ENCODE peak calls at places on chromosome 7, in seven cellular contexts. One of them, this sample, is unnamed. For H3K9me3 and H3K4me1, the result is how much of the 10 kb centered on the place peaks cover.

GRCh38 chr7:31114593-31115343 is 62.7 kb downstream of the ADCYAP1R1 start:
- DNase-seq in stomach: no peak
- DNase-seq in right cardiac atrium: no peak
- DNase-seq in A549: peak
- DNase-seq in transverse colon: no peak
- DNase-seq in CD8-positive, alpha-beta T cell: no peak
- DNase-seq in psoas muscle: no peak
- DNase-seq in this sample: no peak

GRCh38 chr7:131110294-131111080 is 217.2 kb upstream of the MKLN1 start:
- DNase-seq in stomach: no peak
- DNase-seq in transverse colon: peak
- DNase-seq in right cardiac atrium: peak
- DNase-seq in psoas muscle: no peak
- DNase-seq in A549: peak
- DNase-seq in CD8-positive, alpha-beta T cell: no peak
- DNase-seq in this sample: no peak

GRCh38 chr7:12888727-12889126 is 201.3 kb downstream of the ARL4A start:
- DNase-seq in CD8-positive, alpha-beta T cell: no peak
- DNase-seq in right cardiac atrium: no peak
- DNase-seq in stomach: no peak
- DNase-seq in A549: no peak
- DNase-seq in psoas muscle: no peak
- DNase-seq in transverse colon: no peak
- DNase-seq in this sample: no peak

GRCh38 chr7:6576024-6576866 is 1.0 kb upstream of the ZDHHC4 start:
- DNase-seq in A549: no peak
- DNase-seq in stomach: no peak
- DNase-seq in right cardiac atrium: no peak
- DNase-seq in transverse colon: no peak
- DNase-seq in CD8-positive, alpha-beta T cell: peak
- DNase-seq in psoas muscle: no peak
- DNase-seq in this sample: no peak

GRCh38 chr7:75870557-75870956 is 8.3 kb upstream of the RHBDD2 start:
- DNase-seq in transverse colon: no peak
- DNase-seq in A549: no peak
- DNase-seq in right cardiac atrium: no peak
- DNase-seq in stomach: no peak
- DNase-seq in psoas muscle: no peak
- DNase-seq in CD8-positive, alpha-beta T cell: no peak
- DNase-seq in this sample: no peak

GRCh38 chr7:35695628-35695888 is 623 bp upstream of the HERPUD2 start:
- DNase-seq in CD8-positive, alpha-beta T cell: no peak
- DNase-seq in A549: peak
- DNase-seq in right cardiac atrium: no peak
- DNase-seq in psoas muscle: no peak
- DNase-seq in stomach: no peak
- DNase-seq in transverse colon: no peak
- DNase-seq in this sample: no peak

GRCh38 chr7:11327633-11328032 is 354.0 kb downstream of the PHF14 start:
- DNase-seq in stomach: no peak
- DNase-seq in transverse colon: no peak
- DNase-seq in psoas muscle: no peak
- DNase-seq in A549: no peak
- DNase-seq in CD8-positive, alpha-beta T cell: no peak
- DNase-seq in right cardiac atrium: no peak
- DNase-seq in this sample: no peak

GRCh38 chr7:90216771-90217170 is 5.2 kb downstream of the STEAP2 start:
- DNase-seq in CD8-positive, alpha-beta T cell: no peak
- DNase-seq in transverse colon: no peak
- DNase-seq in A549: no peak
- DNase-seq in psoas muscle: no peak
- DNase-seq in stomach: peak
- DNase-seq in right cardiac atrium: no peak
- DNase-seq in this sample: no peak

GRCh38 chr7:105674200-105675030 is 93.1 kb upstream of the EFCAB10 start:
- DNase-seq in psoas muscle: no peak
- DNase-seq in transverse colon: no peak
- DNase-seq in right cardiac atrium: no peak
- DNase-seq in stomach: no peak
- DNase-seq in A549: no peak
- DNase-seq in CD8-positive, alpha-beta T cell: no peak
- DNase-seq in this sample: no peak

GRCh38 chr7:117682681-117683385 is 190.4 kb downstream of the CTTNBP2 start:
- DNase-seq in psoas muscle: no peak
- DNase-seq in transverse colon: peak
- DNase-seq in stomach: no peak
- DNase-seq in A549: peak
- DNase-seq in right cardiac atrium: no peak
- DNase-seq in CD8-positive, alpha-beta T cell: no peak
- DNase-seq in this sample: no peak

GRCh38 chr7:44100458-44101303 is 3.5 kb upstream of the AEBP1 start:
- DNase-seq in psoas muscle: no peak
- DNase-seq in transverse colon: peak
- DNase-seq in A549: no peak
- DNase-seq in CD8-positive, alpha-beta T cell: no peak
- DNase-seq in stomach: no peak
- DNase-seq in right cardiac atrium: peak
- DNase-seq in this sample: no peak

GRCh38 chr7:100895956-100896742 is 461 bp upstream of the ACHE start:
- DNase-seq in stomach: peak
- DNase-seq in A549: peak
- DNase-seq in CD8-positive, alpha-beta T cell: peak
- DNase-seq in psoas muscle: peak
- DNase-seq in right cardiac atrium: peak
- DNase-seq in transverse colon: peak
- DNase-seq in this sample: no peak

DNA sequence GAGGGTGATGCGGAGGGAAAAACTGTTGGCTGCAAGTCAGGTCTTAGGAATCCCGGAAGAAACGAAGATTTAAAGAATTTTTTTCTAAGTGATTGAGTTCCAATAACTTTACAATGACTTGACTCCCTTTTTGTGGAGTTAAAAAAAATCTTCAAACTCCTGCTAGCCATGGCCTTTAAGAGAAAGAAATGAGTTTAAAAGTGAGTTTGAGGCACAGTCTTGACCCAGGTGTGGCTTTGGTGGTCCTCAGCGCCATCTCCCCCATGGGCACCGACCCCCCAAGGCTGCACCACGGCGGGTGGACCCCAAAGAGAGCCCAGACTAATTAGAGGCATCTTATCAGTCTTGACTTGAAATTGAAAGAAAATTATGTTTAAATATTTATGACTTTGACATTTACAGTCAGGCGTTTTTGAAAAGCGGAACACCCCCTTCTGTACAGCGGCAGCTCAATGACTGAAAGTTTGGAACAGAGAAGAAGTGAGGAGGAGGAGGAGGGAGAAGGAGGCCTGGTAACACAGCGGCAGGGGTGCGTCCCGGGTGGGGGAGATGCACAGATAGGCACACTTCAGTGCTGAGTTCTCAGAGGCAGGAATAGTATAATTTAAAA is 349.6 kb downstream of the DNAJB6 start:
- DNase-seq in transverse colon: no peak
- DNase-seq in stomach: no peak
- DNase-seq in right cardiac atrium: no peak
- DNase-seq in psoas muscle: no peak
- DNase-seq in CD8-positive, alpha-beta T cell: no peak
- DNase-seq in A549: no peak
- DNase-seq in this sample: no peak
- H3K9me3 ChIP-seq in transverse colon: under half
- H3K9me3 ChIP-seq in stomach: under half
- H3K9me3 ChIP-seq in right cardiac atrium: under half
- H3K9me3 ChIP-seq in psoas muscle: under half
- H3K9me3 ChIP-seq in CD8-positive, alpha-beta T cell: under half
- H3K9me3 ChIP-seq in A549: under half
- H3K9me3 ChIP-seq in this sample: under half

DNA sequence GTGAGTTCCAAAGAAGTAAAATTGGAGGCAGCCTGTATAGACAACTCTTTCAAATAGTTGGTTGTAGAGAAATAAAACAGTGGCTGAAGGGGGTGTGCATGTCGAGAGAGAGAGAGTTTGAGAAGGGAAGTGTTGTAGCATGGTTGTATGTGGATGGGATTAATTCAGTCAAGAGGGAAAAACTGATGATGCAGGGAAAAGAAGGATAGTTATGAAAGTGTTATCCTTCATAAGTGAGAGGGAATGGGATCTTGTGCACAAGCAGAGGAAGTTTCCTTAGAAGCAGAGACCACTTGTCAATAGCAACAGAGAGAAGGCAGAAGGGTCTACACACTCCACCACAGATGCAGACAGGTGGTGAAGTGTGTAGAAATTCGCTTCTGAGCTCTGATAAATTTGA is 30.0 kb upstream of the BPGM start:
- DNase-seq in right cardiac atrium: no peak
- DNase-seq in A549: no peak
- DNase-seq in stomach: no peak
- DNase-seq in psoas muscle: no peak
- DNase-seq in CD8-positive, alpha-beta T cell: no peak
- DNase-seq in transverse colon: no peak
- DNase-seq in this sample: no peak
- H3K4me1 ChIP-seq in right cardiac atrium: under half
- H3K4me1 ChIP-seq in A549: under half
- H3K4me1 ChIP-seq in stomach: under half
- H3K4me1 ChIP-seq in psoas muscle: under half
- H3K4me1 ChIP-seq in CD8-positive, alpha-beta T cell: under half
- H3K4me1 ChIP-seq in transverse colon: under half
- H3K4me1 ChIP-seq in this sample: under half

GRCh38 chr7:27146491-27147210 is 923 bp downstream of the HOXA6 start:
- DNase-seq in right cardiac atrium: no peak
- DNase-seq in stomach: no peak
- DNase-seq in psoas muscle: no peak
- DNase-seq in transverse colon: peak
- DNase-seq in A549: no peak
- DNase-seq in CD8-positive, alpha-beta T cell: no peak
- DNase-seq in this sample: no peak

GRCh38 chr7:27149817-27150567 is 2.4 kb downstream of the HOXA3 start:
- DNase-seq in CD8-positive, alpha-beta T cell: no peak
- DNase-seq in psoas muscle: no peak
- DNase-seq in transverse colon: peak
- DNase-seq in right cardiac atrium: no peak
- DNase-seq in stomach: no peak
- DNase-seq in A549: no peak
- DNase-seq in this sample: no peak

GRCh38 chr7:27148776-27149641 is 1.4 kb upstream of the HOXA6 start:
- DNase-seq in psoas muscle: no peak
- DNase-seq in right cardiac atrium: no peak
- DNase-seq in A549: no peak
- DNase-seq in CD8-positive, alpha-beta T cell: no peak
- DNase-seq in transverse colon: peak
- DNase-seq in stomach: no peak
- DNase-seq in this sample: no peak

GRCh38 chr7:27147211-27148030 is at the start of gene HOXA6:
- DNase-seq in transverse colon: peak
- DNase-seq in right cardiac atrium: peak
- DNase-seq in psoas muscle: peak
- DNase-seq in stomach: peak
- DNase-seq in A549: no peak
- DNase-seq in CD8-positive, alpha-beta T cell: no peak
- DNase-seq in this sample: no peak

DNA sequence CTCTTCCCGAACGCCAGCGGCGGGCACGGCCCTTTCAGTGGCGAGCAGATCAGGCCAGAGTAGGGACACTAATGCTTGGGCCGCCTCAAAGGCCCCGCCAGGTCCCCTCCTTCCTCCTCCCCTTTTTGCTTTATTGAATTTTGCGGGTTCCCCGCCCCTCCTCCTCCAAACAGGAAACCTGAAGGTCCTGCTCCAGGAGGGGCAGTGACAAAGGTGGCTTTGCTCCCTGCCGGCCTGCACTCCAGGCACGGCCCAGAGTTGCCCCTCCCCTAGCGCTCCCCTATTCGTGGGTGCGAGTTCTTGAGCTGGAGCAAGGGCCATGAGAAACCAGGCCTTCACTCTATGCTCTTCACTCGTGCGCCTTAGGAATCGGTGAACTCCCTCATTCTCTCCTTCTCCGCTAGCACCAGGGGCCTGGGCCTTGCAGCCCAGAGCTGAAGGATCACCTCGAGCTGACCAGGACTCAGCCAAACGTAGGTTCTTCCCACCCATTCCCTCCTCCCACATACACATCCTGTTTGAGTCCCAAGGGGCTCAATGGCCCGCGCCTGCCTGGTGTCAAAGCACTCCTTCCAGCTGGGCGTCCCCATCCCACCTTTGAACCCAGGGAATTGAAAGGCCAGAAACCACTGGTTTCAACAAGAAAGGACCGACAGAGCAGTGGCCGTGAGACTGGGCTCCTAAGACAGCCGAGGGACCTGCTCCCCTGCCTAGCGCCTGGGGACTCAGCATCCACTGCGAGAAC is 629 bp upstream of the HOXA6 start:
- DNase-seq in right cardiac atrium: no peak
- DNase-seq in CD8-positive, alpha-beta T cell: no peak
- DNase-seq in transverse colon: peak
- DNase-seq in stomach: no peak
- DNase-seq in psoas muscle: peak
- DNase-seq in A549: no peak
- DNase-seq in this sample: no peak
- H3K9me3 ChIP-seq in right cardiac atrium: under half
- H3K9me3 ChIP-seq in CD8-positive, alpha-beta T cell: under half
- H3K9me3 ChIP-seq in transverse colon: under half
- H3K9me3 ChIP-seq in stomach: under half
- H3K9me3 ChIP-seq in psoas muscle: under half
- H3K9me3 ChIP-seq in A549: under half
- H3K9me3 ChIP-seq in this sample: under half

GRCh38 chr7:150374472-150374871 is 4.7 kb upstream of the ZNF775 start:
- DNase-seq in A549: no peak
- DNase-seq in stomach: no peak
- DNase-seq in CD8-positive, alpha-beta T cell: no peak
- DNase-seq in psoas muscle: no peak
- DNase-seq in transverse colon: no peak
- DNase-seq in right cardiac atrium: no peak
- DNase-seq in this sample: no peak

GRCh38 chr7:150372271-150373048 is 3.8 kb downstream of the REPIN1 start:
- DNase-seq in psoas muscle: no peak
- DNase-seq in right cardiac atrium: no peak
- DNase-seq in CD8-positive, alpha-beta T cell: no peak
- DNase-seq in transverse colon: peak
- DNase-seq in stomach: no peak
- DNase-seq in A549: no peak
- DNase-seq in this sample: no peak

GRCh38 chr7:150373049-150373801 is 4.6 kb downstream of the REPIN1 start:
- DNase-seq in stomach: peak
- DNase-seq in transverse colon: peak
- DNase-seq in CD8-positive, alpha-beta T cell: no peak
- DNase-seq in A549: no peak
- DNase-seq in psoas muscle: no peak
- DNase-seq in right cardiac atrium: no peak
- DNase-seq in this sample: no peak

GRCh38 chr7:150375662-150376521 is 3.2 kb upstream of the ZNF775 start:
- DNase-seq in stomach: no peak
- DNase-seq in psoas muscle: no peak
- DNase-seq in A549: no peak
- DNase-seq in right cardiac atrium: no peak
- DNase-seq in CD8-positive, alpha-beta T cell: peak
- DNase-seq in transverse colon: peak
- DNase-seq in this sample: no peak

DNA sequence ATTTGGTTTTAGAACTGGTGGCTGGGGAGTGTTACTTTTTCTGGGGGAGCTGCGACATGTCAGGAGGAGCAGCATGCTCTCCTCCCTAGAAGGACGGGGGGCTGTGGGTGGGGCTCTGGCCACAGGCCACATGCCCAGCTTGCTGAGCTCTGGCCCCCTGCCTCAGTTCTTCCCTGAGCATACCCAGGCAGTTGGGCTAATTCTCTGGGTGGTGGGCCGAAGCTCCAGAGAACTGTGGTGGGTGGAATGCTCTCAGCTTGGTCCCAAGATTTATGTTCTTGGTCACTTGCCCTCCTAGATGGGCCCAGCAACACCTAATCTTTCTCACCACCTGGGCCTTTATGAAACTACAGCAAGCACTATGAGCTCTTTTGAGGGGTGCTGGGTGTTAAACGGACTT is 5.1 kb upstream of the ZNF775 start:
- DNase-seq in CD8-positive, alpha-beta T cell: no peak
- DNase-seq in A549: no peak
- DNase-seq in right cardiac atrium: no peak
- DNase-seq in psoas muscle: no peak
- DNase-seq in transverse colon: no peak
- DNase-seq in stomach: no peak
- DNase-seq in this sample: no peak
- H3K4me1 ChIP-seq in CD8-positive, alpha-beta T cell: under half
- H3K4me1 ChIP-seq in A549: under half
- H3K4me1 ChIP-seq in right cardiac atrium: under half
- H3K4me1 ChIP-seq in psoas muscle: half or more
- H3K4me1 ChIP-seq in transverse colon: half or more
- H3K4me1 ChIP-seq in stomach: half or more
- H3K4me1 ChIP-seq in this sample: under half

This sample was measured in naive thymus-derived CD4-positive, alpha-beta T cell.